ENCODE peak calls at places on chromosomes 13 and 19, in seven cellular contexts. One of them, this sample, is unnamed.

GRCh38 chr13:87999141-87999765 is 328.1 kb downstream of the SLITRK5 start:
- DNase-seq in EH: peak
- DNase-seq in amniotic epithelial cell: peak
- DNase-seq in HuH-7: no peak
- DNase-seq in tibial nerve: no peak
- DNase-seq in M059J: peak
- DNase-seq in NCI-H187 treated with DMSO at 0.1 percent for 48 hours: no peak
- DNase-seq in this sample: no peak

GRCh38 chr19:56189785-56190184 is 7.8 kb downstream of the ZSCAN5B start:
- DNase-seq in HuH-7: no peak
- DNase-seq in NCI-H187 treated with DMSO at 0.1 percent for 48 hours: no peak
- DNase-seq in EH: no peak
- DNase-seq in amniotic epithelial cell: no peak
- DNase-seq in tibial nerve: no peak
- DNase-seq in M059J: no peak
- DNase-seq in this sample: no peak

GRCh38 chr13:28409648-28410047 is 85.3 kb downstream of the FLT1 start:
- DNase-seq in EH: peak
- DNase-seq in amniotic epithelial cell: no peak
- DNase-seq in tibial nerve: no peak
- DNase-seq in NCI-H187 treated with DMSO at 0.1 percent for 48 hours: no peak
- DNase-seq in HuH-7: no peak
- DNase-seq in M059J: no peak
- DNase-seq in this sample: no peak

GRCh38 chr13:68056816-68057710 is 826.9 kb upstream of the PCDH9 start:
- DNase-seq in EH: no peak
- DNase-seq in tibial nerve: no peak
- DNase-seq in HuH-7: no peak
- DNase-seq in amniotic epithelial cell: peak
- DNase-seq in NCI-H187 treated with DMSO at 0.1 percent for 48 hours: no peak
- DNase-seq in M059J: peak
- DNase-seq in this sample: no peak

GRCh38 chr13:34867590-34867989 is 74.5 kb upstream of the NBEA start:
- DNase-seq in HuH-7: no peak
- DNase-seq in NCI-H187 treated with DMSO at 0.1 percent for 48 hours: no peak
- DNase-seq in M059J: peak
- DNase-seq in EH: peak
- DNase-seq in amniotic epithelial cell: peak
- DNase-seq in tibial nerve: no peak
- DNase-seq in this sample: no peak

GRCh38 chr13:33610471-33611015 is 207.4 kb upstream of the RFC3 start:
- DNase-seq in NCI-H187 treated with DMSO at 0.1 percent for 48 hours: no peak
- DNase-seq in HuH-7: peak
- DNase-seq in EH: no peak
- DNase-seq in M059J: peak
- DNase-seq in amniotic epithelial cell: no peak
- DNase-seq in tibial nerve: no peak
- DNase-seq in this sample: peak

GRCh38 chr13:112928958-112929777 is 39.8 kb upstream of the MCF2L start:
- DNase-seq in amniotic epithelial cell: peak
- DNase-seq in NCI-H187 treated with DMSO at 0.1 percent for 48 hours: peak
- DNase-seq in M059J: no peak
- DNase-seq in EH: peak
- DNase-seq in HuH-7: peak
- DNase-seq in tibial nerve: no peak
- DNase-seq in this sample: no peak

GRCh38 chr13:101289764-101290163 is 126.5 kb downstream of the NALCN start:
- DNase-seq in M059J: peak
- DNase-seq in EH: peak
- DNase-seq in NCI-H187 treated with DMSO at 0.1 percent for 48 hours: peak
- DNase-seq in tibial nerve: no peak
- DNase-seq in HuH-7: no peak
- DNase-seq in amniotic epithelial cell: peak
- DNase-seq in this sample: no peak

GRCh38 chr13:91398413-91399188 is at the start of gene GPC5:
- DNase-seq in tibial nerve: peak
- DNase-seq in HuH-7: peak
- DNase-seq in EH: peak
- DNase-seq in amniotic epithelial cell: peak
- DNase-seq in NCI-H187 treated with DMSO at 0.1 percent for 48 hours: peak
- DNase-seq in M059J: peak
- DNase-seq in this sample: peak

GRCh38 chr19:19105365-19106060 is 32.8 kb downstream of the TMEM161A start:
- DNase-seq in EH: peak
- DNase-seq in M059J: no peak
- DNase-seq in tibial nerve: peak
- DNase-seq in amniotic epithelial cell: peak
- DNase-seq in NCI-H187 treated with DMSO at 0.1 percent for 48 hours: no peak
- DNase-seq in HuH-7: peak
- DNase-seq in this sample: no peak

GRCh38 chr13:26558912-26559485 is 1.5 kb downstream of the WASF3 start:
- DNase-seq in M059J: no peak
- DNase-seq in EH: peak
- DNase-seq in NCI-H187 treated with DMSO at 0.1 percent for 48 hours: no peak
- DNase-seq in amniotic epithelial cell: no peak
- DNase-seq in HuH-7: peak
- DNase-seq in tibial nerve: no peak
- DNase-seq in this sample: no peak

This sample was measured in psoas muscle.